ENCODE peak calls at places on chromosomes 16 and 17, in nine cellular contexts. B is PC-9, V is tibial nerve, O is body of pancreas, M is fibroblast of pulmonary artery, R is OCI-LY7, Y is psoas muscle, S is left ventricle myocardium inferior, Z is upper lobe of left lung. X is an unnamed sample.

GRCh38 chr16:56246051-56246817 is 54.9 kb downstream of the GNAO1 start:
- DNase-seq in B (peak), V (peak), O (no peak), M (no peak), R (no peak), Y (no peak), S (no peak), Z (peak), X (no peak)

GRCh38 chr17:51119415-51120356 is 982 bp downstream of the SPAG9 start:
- DNase-seq in B (peak), V (peak), O (peak), M (peak), R (peak), Y (peak), S (peak), Z (peak), X (peak)

GRCh38 chr17:80455328-80455710 is 21.1 kb downstream of the NPTX1 start:
- DNase-seq in B (peak), V (no peak), O (no peak), M (no peak), R (peak), Y (peak), S (no peak), Z (peak), X (no peak)

GRCh38 chr17:28371245-28372202 is at the start of gene SARM1:
- DNase-seq in B (no peak), V (peak), O (peak), M (peak), R (peak), Y (peak), S (peak), Z (peak), X (peak)

GRCh38 chr17:79921411-79922160 is 82.3 kb upstream of the CBX4 start:
- DNase-seq in B (no peak), V (no peak), O (no peak), M (no peak), R (no peak), Y (no peak), S (no peak), Z (no peak), X (no peak)

GRCh38 chr16:84739349-84740124 is 39.7 kb downstream of the USP10 start:
- DNase-seq in B (no peak), V (no peak), O (no peak), M (peak), R (no peak), Y (no peak), S (no peak), Z (no peak), X (peak)

GRCh38 chr16:20023190-20023589 is 50.5 kb downstream of the GPR139 start:
- DNase-seq in B (no peak), V (no peak), O (no peak), M (peak), R (peak), Y (no peak), S (no peak), Z (no peak), X (peak)

GRCh38 chr17:50808888-50809287 is 26.5 kb upstream of the WFIKKN2 start:
- DNase-seq in B (no peak), V (no peak), O (no peak), M (no peak), R (no peak), Y (no peak), S (no peak), Z (no peak), X (no peak)

GRCh38 chr16:50196736-50197135 is 43.6 kb downstream of the TENT4B start:
- DNase-seq in B (no peak), V (no peak), O (no peak), M (no peak), R (peak), Y (no peak), S (no peak), Z (no peak), X (no peak)

GRCh38 chr16:67844441-67844840 is 2.3 kb upstream of the NUTF2 start:
- DNase-seq in B (no peak), V (no peak), O (no peak), M (peak), R (peak), Y (no peak), S (no peak), Z (no peak), X (no peak)

GRCh38 chr16:12187939-12188673 is 211.6 kb downstream of the SNX29 start:
- DNase-seq in B (peak), V (no peak), O (no peak), M (no peak), R (no peak), Y (no peak), S (no peak), Z (no peak), X (no peak)

GRCh38 chr16:49932943-49933342 is 77.0 kb upstream of the ZNF423 start:
- DNase-seq in B (no peak), V (no peak), O (no peak), M (peak), R (no peak), Y (no peak), S (peak), Z (no peak), X (no peak)

GRCh38 chr17:13306310-13306962 is 288.6 kb upstream of the ELAC2 start:
- DNase-seq in B (no peak), V (no peak), O (peak), M (peak), R (peak), Y (no peak), S (no peak), Z (no peak), X (peak)

GRCh38 chr16:1470543-1471251 is 4.1 kb downstream of the CLCN7 start:
- DNase-seq in B (no peak), V (no peak), O (no peak), M (peak), R (no peak), Y (no peak), S (no peak), Z (peak), X (no peak)

GRCh38 chr17:77872199-77872598 is 86.3 kb upstream of the TNRC6C start:
- DNase-seq in B (no peak), V (no peak), O (no peak), M (no peak), R (no peak), Y (no peak), S (no peak), Z (no peak), X (no peak)

GRCh38 chr17:61337247-61337812 is 62.3 kb upstream of the TBX2 start:
- DNase-seq in B (no peak), V (no peak), O (no peak), M (no peak), R (no peak), Y (no peak), S (no peak), Z (no peak), X (no peak)

GRCh38 chr17:63950940-63951907 is 19.1 kb upstream of the CD79B start:
- DNase-seq in B (peak), V (no peak), O (peak), M (no peak), R (peak), Y (no peak), S (no peak), Z (peak), X (no peak)

GRCh38 chr17:55770220-55770870 is 19.5 kb downstream of the PCTP start:
- DNase-seq in B (no peak), V (no peak), O (no peak), M (peak), R (peak), Y (no peak), S (no peak), Z (no peak), X (peak)

GRCh38 chr16:57577691-57578224 is 35.3 kb downstream of the ADGRG5 start:
- DNase-seq in B (no peak), V (no peak), O (no peak), M (no peak), R (no peak), Y (no peak), S (no peak), Z (peak), X (no peak)

GRCh38 chr16:22092143-22092933 is at the start of gene VWA3A:
- DNase-seq in B (peak), V (no peak), O (peak), M (peak), R (no peak), Y (no peak), S (no peak), Z (no peak), X (peak)

GRCh38 chr17:48795444-48796162 is 21.4 kb downstream of the TTLL6 start:
- DNase-seq in B (no peak), V (no peak), O (peak), M (peak), R (no peak), Y (no peak), S (no peak), Z (no peak), X (peak)

GRCh38 chr17:34613064-34614019 is 34.0 kb downstream of the TMEM132E start:
- DNase-seq in B (no peak), V (no peak), O (peak), M (no peak), R (no peak), Y (no peak), S (no peak), Z (no peak), X (no peak)

GRCh38 chr17:66737524-66737923 is 97.4 kb upstream of the CACNG5 start:
- DNase-seq in B (no peak), V (no peak), O (peak), M (peak), R (no peak), Y (peak), S (peak), Z (no peak), X (peak)

GRCh38 chr17:49882434-49882833 is 34.6 kb upstream of the TAC4 start:
- DNase-seq in B (no peak), V (no peak), O (no peak), M (no peak), R (no peak), Y (no peak), S (no peak), Z (no peak), X (no peak)

GRCh38 chr17:6461792-6462524 is 17.7 kb downstream of the PIMREG start:
- DNase-seq in B (no peak), V (no peak), O (no peak), M (no peak), R (no peak), Y (no peak), S (no peak), Z (no peak), X (no peak)

GRCh38 chr17:47957591-47958490 is at the start of gene PRR15L:
- DNase-seq in B (peak), V (no peak), O (peak), M (no peak), R (no peak), Y (no peak), S (no peak), Z (peak), X (no peak)

GRCh38 chr17:40457369-40457768 is 14.1 kb downstream of the IGFBP4 start:
- DNase-seq in B (no peak), V (no peak), O (no peak), M (no peak), R (no peak), Y (no peak), S (no peak), Z (no peak), X (no peak)

GRCh38 chr16:23950898-23951297 is 115.1 kb downstream of the PRKCB start:
- DNase-seq in B (no peak), V (peak), O (no peak), M (no peak), R (no peak), Y (no peak), S (no peak), Z (no peak), X (no peak)

GRCh38 chr17:67514998-67515397 is 137.9 kb downstream of the PITPNC1 start:
- DNase-seq in B (no peak), V (no peak), O (peak), M (no peak), R (no peak), Y (no peak), S (no peak), Z (no peak), X (no peak)

GRCh38 chr17:65261682-65262636 is 124.8 kb downstream of the RGS9 start:
- DNase-seq in B (no peak), V (no peak), O (no peak), M (peak), R (no peak), Y (no peak), S (no peak), Z (no peak), X (no peak)
- H3K4me3 ChIP-seq in B (no peak), V (no peak), O (no peak), M (no peak), R (no peak), Y (no peak), S (no peak), Z (no peak), X (no peak)

DNA sequence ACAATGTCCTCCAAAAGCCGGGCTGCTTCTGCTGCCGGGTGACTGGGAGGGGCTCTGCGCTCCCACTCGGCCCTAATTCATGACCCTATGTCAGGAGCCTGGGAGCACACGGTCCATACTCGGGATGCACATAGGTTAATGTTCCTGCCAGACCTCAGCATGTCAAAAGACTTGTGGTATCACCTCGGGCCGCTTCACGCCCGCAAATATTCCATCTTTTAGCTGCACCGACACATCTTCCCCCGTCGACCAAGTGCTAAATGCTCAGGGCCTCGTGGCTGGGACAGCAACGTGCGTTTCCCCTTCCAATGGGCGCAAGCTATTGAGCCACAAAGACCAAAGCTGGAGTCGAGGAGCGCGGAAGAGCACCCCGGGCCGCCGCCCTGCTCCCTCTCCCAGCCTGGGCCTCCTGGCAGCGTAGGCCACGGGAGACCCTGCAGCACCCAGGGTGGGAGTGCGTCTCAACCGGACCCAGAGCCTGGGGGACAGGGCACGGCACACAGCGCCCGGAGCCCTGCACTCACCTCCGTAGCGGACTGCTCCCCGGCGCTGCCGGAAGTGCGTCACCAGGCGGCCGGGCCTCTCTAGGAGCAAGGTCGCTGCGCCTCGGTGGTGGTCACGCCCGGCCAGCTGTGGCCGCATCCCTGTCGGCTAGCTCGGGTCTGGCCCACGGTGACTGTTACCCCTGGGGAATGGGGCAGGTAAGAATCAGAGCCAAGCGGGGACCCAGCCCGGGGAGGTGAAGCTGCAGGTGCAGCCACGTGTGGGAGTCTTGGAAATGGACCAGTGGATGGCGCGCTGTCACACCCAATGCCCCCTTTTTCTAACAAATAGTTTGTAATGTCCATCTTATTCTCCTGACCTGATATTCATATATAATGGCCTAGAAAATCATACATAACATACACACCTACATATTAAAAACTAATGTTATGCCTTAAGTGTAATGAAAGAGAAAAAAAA is at the start of gene ZNF23:
- DNase-seq in B (peak), V (peak), O (peak), M (peak), R (peak), Y (peak), S (peak), Z (peak), X (peak)
- TF ChIP-seq CTCF in B (peak), V (peak), O (no peak), M (no peak), R (peak), Y (peak), S (peak), Z (peak), X (peak)

GRCh38 chr17:82053130-82053529 is 1.4 kb downstream of the GPS1 start:
- DNase-seq in B (no peak), V (no peak), O (no peak), M (no peak), R (no peak), Y (no peak), S (no peak), Z (no peak), X (no peak)

GRCh38 chr17:82055023-82055964 is 3.6 kb downstream of the GPS1 start:
- DNase-seq in B (no peak), V (no peak), O (no peak), M (no peak), R (no peak), Y (peak), S (no peak), Z (no peak), X (no peak)

GRCh38 chr17:82054351-82055022 is 2.8 kb downstream of the GPS1 start:
- DNase-seq in B (no peak), V (no peak), O (no peak), M (no peak), R (no peak), Y (peak), S (no peak), Z (no peak), X (no peak)

GRCh38 chr17:82052638-82053059 is 951 bp downstream of the GPS1 start:
- DNase-seq in B (no peak), V (no peak), O (no peak), M (no peak), R (no peak), Y (peak), S (no peak), Z (no peak), X (no peak)

GRCh38 chr17:82053556-82054263 is 2.0 kb downstream of the GPS1 start:
- DNase-seq in B (no peak), V (no peak), O (no peak), M (no peak), R (no peak), Y (peak), S (no peak), Z (no peak), X (no peak)
- H3K4me3 ChIP-seq in B (no peak), V (no peak), O (no peak), M (no peak), R (no peak), Y (no peak), S (peak), Z (no peak), X (no peak)

GRCh38 chr17:76353599-76354316 is at the start of gene PRPSAP1:
- DNase-seq in B (peak), V (peak), O (peak), M (peak), R (peak), Y (peak), S (peak), Z (peak), X (peak)
- TF ChIP-seq CTCF in B (peak), V (peak), O (peak), M (peak), R (no peak), Y (peak), S (peak), Z (peak), X (peak)

X was measured in astrocyte of the cerebellum.